ENCODE peak calls at places on chromosomes 6 and 20, in seven cellular contexts. K is K562, X is GM12878, J is HepG2, Q is HCT116, N is H1, C is NT2/D1. A is an unnamed sample.

GRCh38 chr6:42066156-42066555 is 15.8 kb downstream of the TAF8 start:
- DNase-seq in K (no peak), X (no peak), J (no peak), Q (no peak), N (no peak), C (no peak), A (no peak)

GRCh38 chr6:41780623-41781301 is at the start of gene PRICKLE4:
- DNase-seq in K (peak), X (no peak), J (no peak), Q (no peak), N (peak), C (no peak), A (peak)

GRCh38 chr6:149332602-149333311 is 15.2 kb downstream of the TAB2 start:
- DNase-seq in K (no peak), X (no peak), J (peak), Q (no peak), N (no peak), C (no peak), A (no peak)

GRCh38 chr6:110093981-110094380 is 85.5 kb downstream of the WASF1 start:
- DNase-seq in K (no peak), X (no peak), J (no peak), Q (no peak), N (no peak), C (no peak), A (no peak)

GRCh38 chr6:26538572-26538902 is 371 bp downstream of the HMGN4 start:
- DNase-seq in K (no peak), X (no peak), J (no peak), Q (no peak), N (no peak), C (no peak), A (no peak)

GRCh38 chr6:98834060-98835031 is at the start of gene POU3F2:
- DNase-seq in K (peak), X (no peak), J (peak), Q (no peak), N (peak), C (peak), A (peak)

GRCh38 chr6:145372671-145373123 is 362.6 kb downstream of the EPM2A start:
- DNase-seq in K (no peak), X (peak), J (peak), Q (no peak), N (no peak), C (no peak), A (no peak)

GRCh38 chr20:8602389-8603116 is 466.3 kb upstream of the PLCB4 start:
- DNase-seq in K (no peak), X (peak), J (no peak), Q (no peak), N (no peak), C (no peak), A (no peak)

GRCh38 chr20:23145281-23145700 is 59.2 kb upstream of the CD93 start:
- DNase-seq in K (no peak), X (no peak), J (no peak), Q (no peak), N (no peak), C (no peak), A (no peak)

GRCh38 chr20:52105573-52106422 is 85.8 kb downstream of the ZFP64 start:
- DNase-seq in K (no peak), X (no peak), J (no peak), Q (no peak), N (peak), C (peak), A (no peak)

GRCh38 chr6:46684771-46685170 is 2.9 kb upstream of the TDRD6 start:
- DNase-seq in K (no peak), X (no peak), J (no peak), Q (no peak), N (no peak), C (no peak), A (no peak)

GRCh38 chr6:81204741-81205140 is 547.7 kb downstream of the TENT5A start:
- DNase-seq in K (no peak), X (no peak), J (no peak), Q (peak), N (no peak), C (no peak), A (no peak)

GRCh38 chr6:3517350-3517749 is 60.5 kb upstream of the SLC22A23 start:
- DNase-seq in K (no peak), X (no peak), J (no peak), Q (no peak), N (no peak), C (no peak), A (no peak)

GRCh38 chr20:43911066-43911465 is 3.6 kb upstream of the TOX2 start:
- DNase-seq in K (no peak), X (no peak), J (no peak), Q (peak), N (no peak), C (no peak), A (no peak)

GRCh38 chr6:11815231-11815630 is 36.6 kb upstream of the ADTRP start:
- DNase-seq in K (no peak), X (no peak), J (no peak), Q (no peak), N (no peak), C (no peak), A (no peak)

GRCh38 chr6:26033132-26033941 is 53.9 kb upstream of the HFE start:
- DNase-seq in K (peak), X (peak), J (peak), Q (peak), N (peak), C (peak), A (peak)

GRCh38 chr6:169395080-169395805 is 141.6 kb upstream of the THBS2 start:
- DNase-seq in K (no peak), X (no peak), J (no peak), Q (no peak), N (no peak), C (no peak), A (no peak)

GRCh38 chr6:81890846-81891245 is 138.4 kb upstream of the TENT5A start:
- DNase-seq in K (no peak), X (no peak), J (no peak), Q (no peak), N (no peak), C (no peak), A (no peak)

GRCh38 chr20:61316351-61316750 is 64.3 kb downstream of the CDH4 start:
- DNase-seq in K (no peak), X (no peak), J (no peak), Q (no peak), N (no peak), C (no peak), A (no peak)

GRCh38 chr20:34604980-34605788 is 46.7 kb downstream of the MAP1LC3A start:
- DNase-seq in K (no peak), X (no peak), J (no peak), Q (no peak), N (no peak), C (no peak), A (peak)

GRCh38 chr6:106530502-106530901 is 98.8 kb downstream of the RTN4IP1 start:
- DNase-seq in K (no peak), X (no peak), J (no peak), Q (no peak), N (no peak), C (no peak), A (no peak)
- TF ChIP-seq YY1 in K (no peak), X (no peak), J (no peak), Q (no peak), N (no peak), C (no peak), A (no peak)

GRCh38 chr6:155527443-155527842 is 71.8 kb upstream of the NOX3 start:
- DNase-seq in K (no peak), X (no peak), J (no peak), Q (no peak), N (no peak), C (no peak), A (no peak)

GRCh38 chr6:155528335-155528734 is 72.7 kb upstream of the NOX3 start:
- DNase-seq in K (no peak), X (no peak), J (no peak), Q (no peak), N (no peak), C (no peak), A (no peak)

GRCh38 chr6:155523821-155524238 is 68.2 kb upstream of the NOX3 start:
- DNase-seq in K (no peak), X (no peak), J (no peak), Q (no peak), N (no peak), C (peak), A (no peak)

GRCh38 chr6:155521719-155522118 is 66.1 kb upstream of the NOX3 start:
- DNase-seq in K (no peak), X (no peak), J (no peak), Q (no peak), N (no peak), C (no peak), A (no peak)

GRCh38 chr6:155524249-155524651 is 68.6 kb upstream of the NOX3 start:
- DNase-seq in K (no peak), X (no peak), J (no peak), Q (no peak), N (no peak), C (no peak), A (no peak)
- TF ChIP-seq YY1 in K (no peak), X (no peak), J (no peak), Q (no peak), N (no peak), C (no peak), A (no peak)

DNA sequence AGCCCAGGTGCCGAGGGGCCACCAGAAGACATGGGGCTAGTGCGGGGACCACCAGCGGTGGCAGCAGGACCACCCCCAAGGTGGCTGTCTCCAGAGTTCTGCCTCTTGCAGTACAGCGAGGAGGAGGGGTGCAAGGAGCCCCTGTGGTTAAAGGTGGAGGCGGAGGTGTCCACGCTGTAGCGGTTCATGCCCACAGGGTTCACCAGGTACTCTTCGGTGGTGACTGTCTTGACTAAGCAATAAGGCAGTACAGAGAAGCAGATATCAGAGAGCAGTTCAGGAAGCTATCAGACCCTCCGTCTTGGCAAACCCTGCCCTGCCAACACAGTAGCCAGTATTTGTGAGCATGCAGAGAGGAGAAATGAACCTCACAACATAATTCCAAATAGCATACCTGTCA is 103.4 kb downstream of the SCML4 start:
- DNase-seq in K (no peak), X (no peak), J (no peak), Q (no peak), N (no peak), C (no peak), A (no peak)
- TF ChIP-seq YY1 in K (no peak), X (no peak), J (no peak), Q (no peak), N (no peak), C (no peak), A (no peak)

DNA sequence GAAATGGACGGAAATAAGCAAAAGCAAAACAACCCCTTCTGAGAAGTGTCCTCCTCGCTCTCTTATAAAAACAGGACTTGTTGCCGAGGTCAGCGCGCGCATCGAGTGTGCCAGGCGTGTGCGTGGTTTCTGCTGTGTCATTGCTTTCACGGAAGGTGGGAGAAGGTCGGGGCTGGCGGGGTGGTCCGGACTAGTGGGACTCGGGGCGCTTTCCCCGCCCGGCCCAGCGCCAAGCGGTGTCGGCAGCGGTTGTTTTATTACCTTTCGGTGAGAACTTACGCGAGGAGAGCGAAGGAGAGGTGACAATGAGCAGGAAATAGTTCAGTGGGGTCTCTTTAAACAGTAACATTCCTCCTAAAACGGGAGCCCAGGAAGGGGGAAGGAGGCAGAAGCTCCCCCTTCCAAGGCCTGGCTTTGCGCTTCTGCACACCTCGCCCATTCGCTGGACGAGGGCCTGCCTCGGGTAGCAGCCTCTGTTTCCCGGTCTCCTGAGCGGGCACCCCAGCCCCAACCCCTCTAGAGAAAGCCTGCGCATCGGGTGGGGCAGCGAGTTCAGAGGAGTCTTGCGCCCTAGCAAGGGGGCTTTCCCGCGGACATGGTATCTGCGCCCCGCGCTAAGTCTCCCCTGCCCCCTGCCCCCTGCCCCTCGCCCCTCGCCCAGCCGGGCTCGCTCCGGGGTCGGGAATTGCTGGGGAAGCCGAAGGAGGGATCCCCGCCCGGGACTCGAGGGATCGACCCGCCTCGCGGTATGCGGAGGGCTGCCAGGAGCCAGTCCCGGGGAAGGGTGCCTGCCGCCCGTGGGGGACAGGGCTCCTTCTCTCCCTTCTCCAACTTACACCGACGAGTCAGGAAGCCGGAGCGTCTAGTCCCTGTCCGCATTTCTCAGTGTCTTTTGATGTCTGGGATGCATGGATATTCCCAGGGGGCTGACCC is 1.2 kb upstream of the TBXT start:
- DNase-seq in K (no peak), X (no peak), J (no peak), Q (no peak), N (peak), C (no peak), A (no peak)
- TF ChIP-seq YY1 in K (no peak), X (no peak), J (no peak), Q (no peak), N (no peak), C (no peak), A (no peak)

GRCh38 chr6:133969285-133969946 is 16.4 kb downstream of the TBPL1 start:
- DNase-seq in K (no peak), X (no peak), J (no peak), Q (no peak), N (no peak), C (no peak), A (no peak)
- TF ChIP-seq YY1 in K (no peak), X (no peak), J (no peak), Q (no peak), N (no peak), C (no peak), A (no peak)

GRCh38 chr6:89139509-89140346 is 6.1 kb upstream of the PM20D2 start:
- DNase-seq in K (no peak), X (no peak), J (no peak), Q (no peak), N (no peak), C (no peak), A (no peak)
- TF ChIP-seq YY1 in K (no peak), X (no peak), J (no peak), Q (no peak), N (no peak), C (no peak), A (no peak)